ENCODE peak calls at places on chromosome 16, in seven cellular contexts. One of them, this sample, is unnamed.

GRCh38 chr16:20952144-20952797 is 51.7 kb downstream of the LYRM1 start:
- DNase-seq in Calu3: no peak
- DNase-seq in iPS-NIHi11: peak
- DNase-seq in T-cell: no peak
- DNase-seq in posterior cingulate gyrus: no peak
- DNase-seq in ACHN: no peak
- DNase-seq in stimulated activated CD4-positive, alpha-beta T cell treated with anti-CD3 and anti-CD28 coated beads, Interleukin-1b, Interleukin-23, amount 100 ng/mL, for 48 hours: no peak
- DNase-seq in this sample: no peak

GRCh38 chr16:31006086-31006385 is 4.4 kb downstream of the STX1B start:
- DNase-seq in ACHN: no peak
- DNase-seq in posterior cingulate gyrus: no peak
- DNase-seq in iPS-NIHi11: no peak
- DNase-seq in T-cell: no peak
- DNase-seq in Calu3: no peak
- DNase-seq in stimulated activated CD4-positive, alpha-beta T cell treated with anti-CD3 and anti-CD28 coated beads, Interleukin-1b, Interleukin-23, amount 100 ng/mL, for 48 hours: no peak
- DNase-seq in this sample: no peak

GRCh38 chr16:47213761-47214440 is 70.2 kb upstream of the NETO2 start:
- DNase-seq in ACHN: no peak
- DNase-seq in T-cell: no peak
- DNase-seq in Calu3: no peak
- DNase-seq in iPS-NIHi11: no peak
- DNase-seq in stimulated activated CD4-positive, alpha-beta T cell treated with anti-CD3 and anti-CD28 coated beads, Interleukin-1b, Interleukin-23, amount 100 ng/mL, for 48 hours: no peak
- DNase-seq in posterior cingulate gyrus: no peak
- DNase-seq in this sample: no peak

GRCh38 chr16:13093676-13094075 is 192.3 kb downstream of the SHISA9 start:
- DNase-seq in ACHN: no peak
- DNase-seq in T-cell: no peak
- DNase-seq in stimulated activated CD4-positive, alpha-beta T cell treated with anti-CD3 and anti-CD28 coated beads, Interleukin-1b, Interleukin-23, amount 100 ng/mL, for 48 hours: no peak
- DNase-seq in iPS-NIHi11: peak
- DNase-seq in Calu3: no peak
- DNase-seq in posterior cingulate gyrus: no peak
- DNase-seq in this sample: no peak

GRCh38 chr16:3004781-3005284 is 7.9 kb upstream of the CLDN9 start:
- DNase-seq in stimulated activated CD4-positive, alpha-beta T cell treated with anti-CD3 and anti-CD28 coated beads, Interleukin-1b, Interleukin-23, amount 100 ng/mL, for 48 hours: no peak
- DNase-seq in Calu3: peak
- DNase-seq in posterior cingulate gyrus: no peak
- DNase-seq in ACHN: peak
- DNase-seq in iPS-NIHi11: no peak
- DNase-seq in T-cell: no peak
- DNase-seq in this sample: no peak

GRCh38 chr16:49588729-49589384 is 215.3 kb downstream of the C16orf78 start:
- DNase-seq in Calu3: no peak
- DNase-seq in posterior cingulate gyrus: no peak
- DNase-seq in ACHN: no peak
- DNase-seq in stimulated activated CD4-positive, alpha-beta T cell treated with anti-CD3 and anti-CD28 coated beads, Interleukin-1b, Interleukin-23, amount 100 ng/mL, for 48 hours: no peak
- DNase-seq in iPS-NIHi11: peak
- DNase-seq in T-cell: no peak
- DNase-seq in this sample: no peak

GRCh38 chr16:74862743-74863244 is 88.2 kb upstream of the FA2H start:
- DNase-seq in posterior cingulate gyrus: no peak
- DNase-seq in Calu3: peak
- DNase-seq in iPS-NIHi11: peak
- DNase-seq in T-cell: no peak
- DNase-seq in stimulated activated CD4-positive, alpha-beta T cell treated with anti-CD3 and anti-CD28 coated beads, Interleukin-1b, Interleukin-23, amount 100 ng/mL, for 48 hours: peak
- DNase-seq in ACHN: peak
- DNase-seq in this sample: peak

GRCh38 chr16:85856585-85856984 is 42.4 kb upstream of the IRF8 start:
- DNase-seq in iPS-NIHi11: no peak
- DNase-seq in T-cell: no peak
- DNase-seq in Calu3: no peak
- DNase-seq in stimulated activated CD4-positive, alpha-beta T cell treated with anti-CD3 and anti-CD28 coated beads, Interleukin-1b, Interleukin-23, amount 100 ng/mL, for 48 hours: no peak
- DNase-seq in ACHN: no peak
- DNase-seq in posterior cingulate gyrus: no peak
- DNase-seq in this sample: no peak

GRCh38 chr16:72124761-72125634 is 31.4 kb downstream of the DHX38 start:
- DNase-seq in iPS-NIHi11: peak
- DNase-seq in ACHN: peak
- DNase-seq in posterior cingulate gyrus: peak
- DNase-seq in Calu3: peak
- DNase-seq in stimulated activated CD4-positive, alpha-beta T cell treated with anti-CD3 and anti-CD28 coated beads, Interleukin-1b, Interleukin-23, amount 100 ng/mL, for 48 hours: peak
- DNase-seq in T-cell: peak
- DNase-seq in this sample: peak

GRCh38 chr16:84557504-84557903 is 53.0 kb upstream of the MEAK7 start:
- DNase-seq in ACHN: no peak
- DNase-seq in posterior cingulate gyrus: no peak
- DNase-seq in T-cell: no peak
- DNase-seq in iPS-NIHi11: no peak
- DNase-seq in Calu3: no peak
- DNase-seq in stimulated activated CD4-positive, alpha-beta T cell treated with anti-CD3 and anti-CD28 coated beads, Interleukin-1b, Interleukin-23, amount 100 ng/mL, for 48 hours: no peak
- DNase-seq in this sample: no peak

GRCh38 chr16:57576429-57576870 is 34.0 kb downstream of the ADGRG5 start:
- DNase-seq in iPS-NIHi11: peak
- DNase-seq in posterior cingulate gyrus: peak
- DNase-seq in T-cell: peak
- DNase-seq in ACHN: peak
- DNase-seq in stimulated activated CD4-positive, alpha-beta T cell treated with anti-CD3 and anti-CD28 coated beads, Interleukin-1b, Interleukin-23, amount 100 ng/mL, for 48 hours: peak
- DNase-seq in Calu3: peak
- DNase-seq in this sample: peak

GRCh38 chr16:28933176-28933575 is 1.4 kb downstream of the CD19 start:
- DNase-seq in stimulated activated CD4-positive, alpha-beta T cell treated with anti-CD3 and anti-CD28 coated beads, Interleukin-1b, Interleukin-23, amount 100 ng/mL, for 48 hours: no peak
- DNase-seq in posterior cingulate gyrus: peak
- DNase-seq in Calu3: no peak
- DNase-seq in T-cell: no peak
- DNase-seq in ACHN: no peak
- DNase-seq in iPS-NIHi11: no peak
- DNase-seq in this sample: no peak

GRCh38 chr16:89164847-89165684 is 6.5 kb upstream of the CDH15 start:
- DNase-seq in ACHN: no peak
- DNase-seq in T-cell: no peak
- DNase-seq in iPS-NIHi11: no peak
- DNase-seq in stimulated activated CD4-positive, alpha-beta T cell treated with anti-CD3 and anti-CD28 coated beads, Interleukin-1b, Interleukin-23, amount 100 ng/mL, for 48 hours: no peak
- DNase-seq in posterior cingulate gyrus: no peak
- DNase-seq in Calu3: no peak
- DNase-seq in this sample: no peak

GRCh38 chr16:24609740-24610420 is 70.5 kb downstream of the RBBP6 start:
- DNase-seq in ACHN: peak
- DNase-seq in stimulated activated CD4-positive, alpha-beta T cell treated with anti-CD3 and anti-CD28 coated beads, Interleukin-1b, Interleukin-23, amount 100 ng/mL, for 48 hours: peak
- DNase-seq in Calu3: peak
- DNase-seq in iPS-NIHi11: peak
- DNase-seq in T-cell: no peak
- DNase-seq in posterior cingulate gyrus: peak
- DNase-seq in this sample: peak

GRCh38 chr16:4814046-4814445 is 11.6 kb upstream of the ROGDI start:
- DNase-seq in posterior cingulate gyrus: no peak
- DNase-seq in Calu3: no peak
- DNase-seq in ACHN: no peak
- DNase-seq in T-cell: no peak
- DNase-seq in iPS-NIHi11: no peak
- DNase-seq in stimulated activated CD4-positive, alpha-beta T cell treated with anti-CD3 and anti-CD28 coated beads, Interleukin-1b, Interleukin-23, amount 100 ng/mL, for 48 hours: no peak
- DNase-seq in this sample: no peak

GRCh38 chr16:75011634-75012307 is 12.9 kb downstream of the ZNRF1 start:
- DNase-seq in stimulated activated CD4-positive, alpha-beta T cell treated with anti-CD3 and anti-CD28 coated beads, Interleukin-1b, Interleukin-23, amount 100 ng/mL, for 48 hours: peak
- DNase-seq in ACHN: peak
- DNase-seq in Calu3: peak
- DNase-seq in iPS-NIHi11: no peak
- DNase-seq in T-cell: peak
- DNase-seq in posterior cingulate gyrus: peak
- DNase-seq in this sample: peak